ENCODE peak calls at places on chromosome 12, in four cellular contexts. B is cardiac muscle cell, Q is HFF-Myc, O is astrocyte of the cerebellum. A is an unnamed sample.

GRCh38 chr12:49061157-49061650 is 610 bp upstream of the KMT2D start:
- DNase-seq in B (no peak), Q (no peak), O (no peak), A (no peak)

GRCh38 chr12:44428825-44429224 is 447.3 kb downstream of the NELL2 start:
- DNase-seq in B (no peak), Q (peak; percentile 1), O (no peak), A (no peak)

GRCh38 chr12:124213606-124214347 is 81.1 kb upstream of the RFLNA start:
- DNase-seq in B (no peak), Q (no peak), O (peak; percentile 99), A (no peak)

GRCh38 chr12:66623455-66623854 is 55.4 kb downstream of the GRIP1 start:
- DNase-seq in B (no peak), Q (no peak), O (no peak), A (no peak)

GRCh38 chr12:6229823-6230222 is 29.6 kb downstream of the CD9 start:
- DNase-seq in B (no peak), Q (peak; percentile 58), O (peak; percentile 59), A (no peak)

GRCh38 chr12:101700299-101700820 is 2.9 kb downstream of the CHPT1 start:
- DNase-seq in B (no peak), Q (no peak), O (no peak), A (no peak)

GRCh38 chr12:54701940-54702592 is 53.9 kb upstream of the DCD start:
- DNase-seq in B (peak; percentile 62), Q (no peak), O (peak; percentile 24), A (no peak)

GRCh38 chr12:69007858-69008314 is 74.9 kb upstream of the CPM start:
- DNase-seq in B (peak; percentile 48), Q (no peak), O (no peak), A (no peak)

GRCh38 chr12:6201199-6201608 is 1.0 kb downstream of the CD9 start:
- DNase-seq in B (peak; percentile 27), Q (no peak), O (no peak), A (no peak)

GRCh38 chr12:51275088-51275487 is 4.9 kb upstream of the SMAGP start:
- DNase-seq in B (no peak), Q (no peak), O (no peak), A (no peak)

GRCh38 chr12:111766608-111767361 is at the start of gene ALDH2:
- DNase-seq in B (peak; percentile 92), Q (no peak), O (no peak), A (no peak)

GRCh38 chr12:126040307-126040706 is 975.1 kb downstream of the AACS start:
- DNase-seq in B (no peak), Q (no peak), O (no peak), A (no peak)

GRCh38 chr12:42213023-42213422 is 25.0 kb downstream of the YAF2 start:
- DNase-seq in B (peak; percentile 63), Q (peak; percentile 17), O (no peak), A (no peak)

GRCh38 chr12:13661005-13661887 is 320.2 kb downstream of the GRIN2B start:
- DNase-seq in B (peak; percentile 77), Q (peak; percentile 7), O (peak; percentile 5), A (no peak)

GRCh38 chr12:76201758-76202157 is 117.3 kb upstream of the NAP1L1 start:
- DNase-seq in B (no peak), Q (no peak), O (no peak), A (no peak)

GRCh38 chr12:109163150-109163549 is 46.8 kb downstream of the ACACB start:
- DNase-seq in B (no peak), Q (no peak), O (no peak), A (no peak)

GRCh38 chr12:102441077-102441596 is 39.2 kb downstream of the IGF1 start:
- DNase-seq in B (no peak), Q (no peak), O (no peak), A (no peak)

GRCh38 chr12:642633-643477 is 20.4 kb downstream of the NINJ2 start:
- DNase-seq in B (peak; percentile 69), Q (no peak), O (no peak), A (no peak)

GRCh38 chr12:6752181-6752930 is 585 bp downstream of the MLF2 start:
- DNase-seq in B (peak; percentile 81), Q (no peak), O (no peak), A (no peak)

GRCh38 chr12:131923260-131923659 is 5.8 kb upstream of the PUS1 start:
- DNase-seq in B (no peak), Q (no peak), O (no peak), A (no peak)

GRCh38 chr12:131850856-131851559 is 22.8 kb downstream of the MMP17 start:
- DNase-seq in B (no peak), Q (no peak), O (no peak), A (no peak)

GRCh38 chr12:70002912-70003255 is 177.9 kb downstream of the MYRFL start:
- DNase-seq in B (no peak), Q (no peak), O (no peak), A (no peak)

GRCh38 chr12:34605955-34606748 is 583.9 kb downstream of the ALG10 start:
- DNase-seq in B (no peak), Q (no peak), O (no peak), A (no peak)

GRCh38 chr12:102439391-102440108 is 40.8 kb downstream of the IGF1 start:
- DNase-seq in B (no peak), Q (no peak), O (no peak), A (no peak)

GRCh38 chr12:78376257-78376656 is 488.3 kb upstream of the SYT1 start:
- DNase-seq in B (no peak), Q (no peak), O (no peak), A (no peak)

GRCh38 chr12:43883748-43884147 is 47.9 kb downstream of the TMEM117 start:
- DNase-seq in B (no peak), Q (no peak), O (no peak), A (no peak)

GRCh38 chr12:126385785-126386184 is 1320.5 kb downstream of the AACS start:
- DNase-seq in B (no peak), Q (no peak), O (no peak), A (no peak)

GRCh38 chr12:14157129-14157747 is 175.8 kb upstream of the GRIN2B start:
- DNase-seq in B (no peak), Q (no peak), O (no peak), A (no peak)

GRCh38 chr12:108643941-108644742 is 10.4 kb upstream of the SELPLG start:
- DNase-seq in B (no peak), Q (no peak), O (no peak), A (no peak)

GRCh38 chr12:112012775-112013600 is at the start of the genes ERP29 and TMEM116:
- DNase-seq in B (peak; percentile 99), Q (peak; percentile 92), O (peak; percentile 95), A (peak; percentile 84)

GRCh38 chr12:111445311-111446043 is 39.8 kb downstream of the SH2B3 start:
- DNase-seq in B (no peak), Q (no peak), O (no peak), A (no peak)

GRCh38 chr12:31813305-31813704 is 84.5 kb upstream of the AMN1 start:
- DNase-seq in B (no peak), Q (no peak), O (no peak), A (no peak)
- TF ChIP-seq CTCF in B (peak; percentile 18), Q (peak; percentile 12), O (no peak), A (no peak)

GRCh38 chr12:27077586-27077985 is 4.8 kb downstream of the C12orf71 start:
- DNase-seq in B (no peak), Q (no peak), O (no peak), A (no peak)
- H3K4me3 ChIP-seq in B (no peak overlapping the region), Q (no peak overlapping the region), O (no peak overlapping the region), A (no peak overlapping the region)

DNA sequence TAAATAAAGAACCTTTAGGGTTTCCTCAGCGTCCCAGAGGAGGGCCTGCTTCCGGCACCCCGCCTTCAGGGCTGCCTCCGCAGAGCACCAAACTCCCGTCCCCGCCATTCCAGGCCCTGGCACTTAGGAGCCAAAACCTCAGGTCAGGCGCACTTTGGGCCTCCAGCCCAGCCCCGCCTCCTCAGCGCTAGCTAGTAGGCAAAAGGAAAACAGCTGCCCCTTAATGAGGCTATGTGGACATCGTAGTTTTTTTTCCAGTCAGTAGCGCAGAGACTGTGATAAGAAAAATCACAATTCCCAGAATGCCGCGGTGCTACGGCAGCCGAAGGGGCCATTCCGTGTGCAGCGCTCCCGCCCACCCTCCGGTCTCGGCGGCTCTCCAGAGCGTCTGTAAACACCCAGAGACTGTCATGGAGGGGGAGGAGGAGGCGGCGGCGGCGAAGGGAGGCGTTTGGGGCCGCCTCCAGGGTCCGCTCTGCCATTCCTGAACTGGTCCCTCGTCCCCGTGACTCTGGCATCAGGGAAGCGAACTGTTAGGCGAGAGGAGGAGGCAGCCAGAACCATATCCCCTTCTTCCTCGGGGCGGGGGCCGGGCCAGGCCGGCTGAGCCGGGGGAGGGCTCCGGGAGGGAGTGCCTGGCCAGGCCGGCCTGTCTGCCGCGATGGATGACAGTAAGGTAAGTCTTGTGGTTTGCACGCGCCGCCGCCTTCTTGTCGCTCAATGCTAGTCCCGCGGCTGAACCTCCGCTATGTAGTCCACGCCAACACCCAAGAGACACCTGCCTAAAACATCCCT is at the start of gene CREBL2:
- DNase-seq in B (peak; percentile 97), Q (peak; percentile 92), O (peak; percentile 94), A (peak; percentile 72)
- TF ChIP-seq CTCF in B (no peak), Q (no peak), O (no peak), A (no peak)

GRCh38 chr12:113385282-113385882 is 18.3 kb downstream of the SDS start:
- DNase-seq in B (no peak), Q (no peak), O (no peak), A (no peak)
- H3K4me3 ChIP-seq in B (no peak overlapping the region), Q (no peak overlapping the region), O (no peak overlapping the region), A (no peak overlapping the region)

GRCh38 chr12:114858388-114859146 is 174.6 kb upstream of the TBX3 start:
- DNase-seq in B (no peak), Q (no peak), O (no peak), A (no peak)
- TF ChIP-seq CTCF in B (peak; percentile 28), Q (peak; percentile 37), O (peak; percentile 3), A (no peak)